ENCODE peak calls at places on chromosomes 11 and 22, in six cellular contexts. Q is HCT116, P is HepG2, E is H1, O is K562, M is GM12878. K is an unnamed sample.

GRCh38 chr22:46076651-46077339 is 73.5 kb upstream of the PPARA start:
- DNase-seq in Q (no peak), E (no peak), M (no peak), O (no peak), P (no peak), K (no peak)

GRCh38 chr11:70846781-70847400 is 405.5 kb downstream of the SHANK2 start:
- DNase-seq in M (no peak), Q (no peak), E (no peak), P (no peak), O (no peak), K (no peak)

GRCh38 chr11:130204703-130205095 is 45.1 kb downstream of the ST14 start:
- DNase-seq in Q (no peak), O (no peak), M (no peak), E (no peak), P (no peak), K (no peak)

GRCh38 chr11:132734217-132734616 is 798.1 kb downstream of the OPCML start:
- DNase-seq in O (no peak), E (no peak), Q (no peak), P (no peak), M (no peak), K (no peak)

GRCh38 chr11:94821439-94821838 is 53.3 kb downstream of the AMOTL1 start:
- DNase-seq in P (no peak), M (no peak), E (no peak), Q (no peak), O (no peak), K (no peak)

GRCh38 chr11:106668147-106668546 is 350.1 kb downstream of the GUCY1A2 start:
- DNase-seq in O (no peak), E (no peak), Q (no peak), P (no peak), M (no peak), K (no peak)

GRCh38 chr22:49983148-49984042 is 22.8 kb downstream of the PIM3 start:
- DNase-seq in Q (no peak), E (peak), P (no peak), O (no peak), M (no peak), K (no peak)

GRCh38 chr11:8775341-8776133 is 92.9 kb downstream of the RPL27A start:
- DNase-seq in O (no peak), E (no peak), P (no peak), M (no peak), Q (no peak), K (no peak)

GRCh38 chr11:96781082-96781481 is 391.3 kb downstream of the JRKL start:
- DNase-seq in P (no peak), Q (no peak), O (no peak), M (no peak), E (no peak), K (no peak)

GRCh38 chr22:25402501-25403283 is 161.8 kb upstream of the GRK3 start:
- DNase-seq in O (no peak), P (peak), Q (no peak), E (no peak), M (no peak), K (no peak)

GRCh38 chr11:88246680-88247079 is 71.4 kb upstream of the RAB38 start:
- DNase-seq in Q (no peak), E (no peak), M (no peak), P (no peak), O (no peak), K (no peak)

GRCh38 chr11:28621648-28622215 is 513.5 kb downstream of the METTL15 start:
- DNase-seq in O (no peak), Q (no peak), M (no peak), P (no peak), E (no peak), K (no peak)

GRCh38 chr22:37179622-37180420 is 8.2 kb downstream of the C1QTNF6 start:
- DNase-seq in P (no peak), E (no peak), M (no peak), O (no peak), Q (no peak), K (no peak)

GRCh38 chr11:13249992-13250391 is 27.6 kb upstream of the BMAL1 start:
- DNase-seq in E (no peak), P (no peak), Q (no peak), O (no peak), M (no peak), K (no peak)

GRCh38 chr22:36129985-36130384 is 30.6 kb downstream of the APOL3 start:
- DNase-seq in M (no peak), P (no peak), Q (no peak), O (no peak), E (no peak), K (no peak)

GRCh38 chr22:36383110-36383581 is 4.6 kb downstream of the MYH9 start:
- DNase-seq in P (no peak), M (peak), O (peak), E (no peak), Q (no peak), K (no peak)

GRCh38 chr22:22348127-22348814 is 103.7 kb downstream of the VPREB1 start:
- DNase-seq in O (no peak), M (no peak), P (peak), E (peak), Q (peak), K (peak)

GRCh38 chr22:31248138-31248745 is 36.1 kb downstream of the LIMK2 start:
- DNase-seq in Q (no peak), E (peak), M (no peak), O (peak), P (no peak), K (peak)

GRCh38 chr11:9150501-9150900 is 59.1 kb upstream of the SCUBE2 start:
- DNase-seq in Q (no peak), E (peak), O (no peak), M (no peak), P (no peak), K (no peak)

GRCh38 chr11:32331098-32331497 is 104.2 kb downstream of the WT1 start:
- DNase-seq in E (no peak), Q (no peak), M (no peak), P (no peak), O (no peak), K (no peak)

GRCh38 chr11:19225123-19225522 is 15.6 kb downstream of the E2F8 start:
- DNase-seq in P (no peak), E (no peak), M (no peak), Q (no peak), O (no peak), K (no peak)

GRCh38 chr22:24894998-24895397 is 51.5 kb downstream of the LHFPL7 start:
- DNase-seq in E (no peak), P (peak), M (no peak), Q (peak), O (no peak), K (no peak)

GRCh38 chr11:118529584-118530175 is 1.3 kb upstream of the TMEM25 start:
- DNase-seq in E (peak), P (no peak), M (no peak), O (no peak), Q (no peak), K (no peak)

GRCh38 chr11:68375337-68375736 is 62.9 kb downstream of the LRP5 start:
- DNase-seq in E (no peak), Q (no peak), M (no peak), P (no peak), O (no peak), K (no peak)

GRCh38 chr11:71294846-71295600 is 42.6 kb upstream of the SHANK2 start:
- DNase-seq in M (no peak), P (no peak), E (peak), O (no peak), Q (no peak), K (no peak)

GRCh38 chr11:77407613-77408012 is 66.3 kb downstream of the PAK1 start:
- DNase-seq in Q (peak), E (no peak), O (no peak), M (no peak), P (peak), K (no peak)

GRCh38 chr11:134266841-134267251 is 9.3 kb upstream of the GLB1L3 start:
- DNase-seq in O (no peak), E (no peak), M (no peak), Q (no peak), P (no peak), K (no peak)

GRCh38 chr11:12808519-12808918 is 134.3 kb downstream of the TEAD1 start:
- DNase-seq in P (no peak), Q (no peak), E (no peak), M (no peak), O (no peak), K (no peak)

GRCh38 chr11:64675417-64676252 is 47.4 kb downstream of the NRXN2 start:
- DNase-seq in O (no peak), P (no peak), M (no peak), E (no peak), Q (no peak), K (no peak)

GRCh38 chr22:44658371-44658953 is 43.5 kb upstream of the PRR5 start:
- DNase-seq in M (no peak), Q (no peak), P (no peak), O (no peak), E (no peak), K (no peak)

GRCh38 chr11:121931748-121932352 is 184.2 kb downstream of the BLID start:
- DNase-seq in P (peak), Q (no peak), M (no peak), O (no peak), E (no peak), K (no peak)

GRCh38 chr11:2942447-2942846 is 13.2 kb upstream of the PHLDA2 start:
- DNase-seq in P (no peak), Q (no peak), M (no peak), O (no peak), E (no peak), K (no peak)

GRCh38 chr11:8906629-8907028 is 4.4 kb upstream of the AKIP1 start:
- DNase-seq in P (no peak), O (no peak), Q (peak), M (no peak), E (no peak), K (no peak)

GRCh38 chr11:99257131-99257530 is 236.4 kb downstream of the CNTN5 start:
- DNase-seq in P (peak), Q (no peak), E (no peak), M (no peak), O (no peak), K (no peak)

GRCh38 chr22:20584872-20585639 is 77.6 kb downstream of the MED15 start:
- DNase-seq in Q (no peak), E (no peak), P (no peak), O (no peak), M (no peak), K (no peak)
- TF ChIP-seq ZNF274 in Q (no peak), E (no peak), P (no peak), O (no peak), M (no peak), K (no peak)

DNA sequence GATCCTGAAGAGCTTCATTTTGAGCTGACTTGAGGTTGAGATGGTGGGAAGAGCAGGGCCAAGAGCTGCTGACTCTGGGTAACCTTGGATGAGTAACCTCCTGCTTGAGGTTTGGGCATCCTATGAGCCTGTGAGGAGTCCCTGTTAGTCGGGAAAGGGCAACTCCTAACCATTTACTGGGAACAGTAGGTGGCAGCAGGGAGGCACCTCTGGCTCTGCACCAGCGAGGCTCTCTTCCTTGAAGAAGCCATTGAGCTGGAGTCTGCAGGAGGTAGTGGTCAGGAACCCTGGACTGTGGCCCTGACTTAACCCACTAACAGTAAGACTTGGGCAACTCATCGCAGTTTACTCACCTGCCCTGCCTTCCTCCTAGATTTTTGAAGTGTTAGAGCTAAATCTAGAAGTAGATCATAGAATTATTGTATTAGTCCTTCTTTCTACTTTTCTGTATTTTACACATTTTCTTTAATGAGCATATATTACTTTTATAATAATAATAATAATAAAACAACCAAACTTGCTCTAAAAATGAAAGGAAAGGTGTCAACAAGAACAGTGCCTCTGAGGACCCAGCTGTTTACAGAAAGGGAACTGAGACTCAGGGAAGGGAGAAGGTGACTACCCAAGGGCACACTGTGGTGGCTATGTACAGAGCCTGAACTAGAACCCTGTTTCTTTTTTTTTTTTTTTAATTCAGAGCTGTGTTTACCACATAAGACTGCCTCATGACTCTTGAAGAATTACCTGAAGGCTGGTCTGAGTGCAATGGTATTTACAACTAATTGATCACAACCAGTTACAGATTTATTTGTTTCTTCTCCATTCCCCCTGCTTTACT is 47.5 kb downstream of the MEI1 start:
- DNase-seq in E (peak), Q (peak), O (peak), P (peak), M (peak), K (peak)
- TF ChIP-seq ZNF274 in E (no peak), Q (no peak), O (no peak), P (no peak), M (no peak), K (no peak)

GRCh38 chr11:109306322-109306721 is 115.7 kb upstream of the C11orf87 start:
- DNase-seq in E (no peak), M (no peak), P (no peak), O (no peak), Q (no peak), K (no peak)
- TF ChIP-seq ZNF274 in E (no peak), M (no peak), P (no peak), O (no peak), Q (no peak), K (no peak)

DNA sequence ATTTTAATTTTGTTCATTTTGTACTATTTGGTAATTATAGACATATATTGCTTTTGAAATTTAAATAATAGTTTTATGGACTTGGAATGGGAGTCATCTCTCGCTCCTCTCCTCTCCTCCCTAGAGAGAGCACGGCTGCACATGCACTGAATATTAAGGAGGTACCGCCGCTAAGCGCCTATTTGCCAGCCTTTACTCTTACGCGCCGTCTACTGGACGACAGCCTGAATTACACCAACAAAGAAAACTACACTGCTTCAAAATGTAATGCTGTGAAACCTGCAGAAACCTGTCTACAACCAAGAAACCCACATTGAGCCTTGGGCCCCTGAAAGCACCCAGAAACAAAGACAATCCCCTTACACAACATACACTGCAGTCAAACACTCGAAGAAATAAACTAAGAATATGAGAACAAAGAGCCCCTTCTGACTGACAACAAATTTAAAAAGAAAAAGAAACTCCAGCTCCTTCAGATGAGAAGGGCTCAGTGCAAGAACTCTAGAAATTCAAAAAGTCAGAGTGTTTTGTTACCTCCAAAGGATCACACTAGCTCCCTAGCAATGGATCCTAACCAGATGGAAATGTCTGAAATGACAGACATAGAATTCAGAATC is 737.2 kb downstream of the LRRC4C start:
- DNase-seq in E (peak), Q (no peak), O (peak), P (peak), M (no peak), K (peak)
- TF ChIP-seq ZNF274 in E (no peak), Q (no peak), O (no peak), P (no peak), M (no peak), K (no peak)

GRCh38 chr11:11451501-11452005 is 98.5 kb upstream of the CSNK2A3 start:
- DNase-seq in Q (peak), P (peak), M (peak), E (no peak), O (no peak), K (no peak)
- TF ChIP-seq ZNF274 in Q (no peak), P (no peak), M (no peak), E (no peak), O (no peak), K (no peak)

DNA sequence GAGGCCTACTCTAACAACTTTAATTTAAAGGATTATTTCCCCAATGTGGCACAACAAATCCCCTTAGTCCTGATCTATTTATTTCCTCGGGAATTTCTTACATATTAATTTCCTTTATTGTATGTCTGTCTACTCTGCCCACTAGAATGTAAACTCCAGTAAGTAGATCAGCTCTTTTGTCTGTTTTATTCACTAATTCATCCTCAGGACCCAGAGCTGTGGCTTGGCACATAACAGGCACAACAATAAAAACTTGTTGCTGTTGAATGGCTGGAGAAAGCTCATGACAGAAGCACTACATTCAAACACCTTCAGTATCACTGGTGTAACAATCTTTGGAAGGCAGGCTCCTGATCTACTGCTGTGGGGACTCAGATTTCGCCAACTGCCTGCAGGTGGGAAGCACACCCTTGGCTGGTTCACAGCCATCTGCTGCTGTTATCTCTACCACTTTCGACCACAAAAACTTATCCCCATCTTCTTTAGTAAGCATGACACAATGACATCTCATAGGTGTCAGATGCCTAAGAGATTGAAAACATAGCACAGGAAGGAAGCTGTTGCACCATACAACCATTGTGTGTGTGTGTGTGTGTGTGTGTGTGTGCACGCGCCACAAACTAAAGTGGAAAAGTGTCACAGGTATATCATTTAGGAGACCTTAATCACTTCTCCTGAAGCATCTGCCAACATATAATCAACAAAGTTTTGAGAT is 11.9 kb downstream of the HIRA start:
- DNase-seq in O (peak), P (no peak), Q (no peak), E (no peak), M (peak), K (no peak)
- TF ChIP-seq ZNF274 in O (peak), P (no peak), Q (no peak), E (no peak), M (no peak), K (no peak)